ENCODE peak calls at places on chromosomes 2 and 18, in nine cellular contexts. One of them, this sample, is unnamed.

GRCh38 chr2:216872624-216873023 is 12.8 kb upstream of the TNP1 start:
- DNase-seq in tibial nerve: no peak
- DNase-seq in HCT116: no peak
- DNase-seq in A549: no peak
- DNase-seq in IMR-90: no peak
- DNase-seq in heart left ventricle: no peak
- DNase-seq in prostate gland: no peak
- DNase-seq in body of pancreas: no peak
- DNase-seq in Peyer's patch: no peak
- DNase-seq in this sample: no peak

GRCh38 chr2:23706613-23707078 is 220.3 kb downstream of the ATAD2B start:
- DNase-seq in HCT116: no peak
- DNase-seq in prostate gland: no peak
- DNase-seq in IMR-90: no peak
- DNase-seq in tibial nerve: peak
- DNase-seq in Peyer's patch: no peak
- DNase-seq in heart left ventricle: no peak
- DNase-seq in body of pancreas: no peak
- DNase-seq in A549: no peak
- DNase-seq in this sample: no peak

GRCh38 chr18:4433762-4434161 is 21.3 kb downstream of the DLGAP1 start:
- DNase-seq in IMR-90: peak
- DNase-seq in Peyer's patch: no peak
- DNase-seq in heart left ventricle: no peak
- DNase-seq in A549: no peak
- DNase-seq in prostate gland: no peak
- DNase-seq in HCT116: no peak
- DNase-seq in tibial nerve: no peak
- DNase-seq in body of pancreas: no peak
- DNase-seq in this sample: no peak

GRCh38 chr2:59930430-59930829 is 623.0 kb downstream of the BCL11A start:
- DNase-seq in heart left ventricle: no peak
- DNase-seq in Peyer's patch: no peak
- DNase-seq in prostate gland: no peak
- DNase-seq in tibial nerve: no peak
- DNase-seq in body of pancreas: no peak
- DNase-seq in HCT116: no peak
- DNase-seq in A549: no peak
- DNase-seq in IMR-90: no peak
- DNase-seq in this sample: no peak

GRCh38 chr18:7303306-7303705 is 72.4 kb downstream of the LRRC30 start:
- DNase-seq in prostate gland: no peak
- DNase-seq in body of pancreas: no peak
- DNase-seq in IMR-90: no peak
- DNase-seq in HCT116: no peak
- DNase-seq in A549: no peak
- DNase-seq in Peyer's patch: no peak
- DNase-seq in heart left ventricle: no peak
- DNase-seq in tibial nerve: no peak
- DNase-seq in this sample: no peak

GRCh38 chr18:27181726-27182125 is 3.4 kb downstream of the CHST9 start:
- DNase-seq in HCT116: no peak
- DNase-seq in body of pancreas: no peak
- DNase-seq in Peyer's patch: no peak
- DNase-seq in prostate gland: no peak
- DNase-seq in IMR-90: no peak
- DNase-seq in heart left ventricle: no peak
- DNase-seq in tibial nerve: no peak
- DNase-seq in A549: no peak
- DNase-seq in this sample: no peak

GRCh38 chr2:31517442-31518203 is 63.1 kb downstream of the SRD5A2 start:
- DNase-seq in heart left ventricle: no peak
- DNase-seq in body of pancreas: no peak
- DNase-seq in prostate gland: no peak
- DNase-seq in IMR-90: no peak
- DNase-seq in tibial nerve: no peak
- DNase-seq in HCT116: no peak
- DNase-seq in A549: no peak
- DNase-seq in Peyer's patch: no peak
- DNase-seq in this sample: no peak

GRCh38 chr2:11790228-11790627 is 43.8 kb downstream of the LPIN1 start:
- DNase-seq in body of pancreas: no peak
- DNase-seq in tibial nerve: no peak
- DNase-seq in Peyer's patch: no peak
- DNase-seq in prostate gland: no peak
- DNase-seq in HCT116: no peak
- DNase-seq in A549: no peak
- DNase-seq in heart left ventricle: no peak
- DNase-seq in IMR-90: no peak
- DNase-seq in this sample: no peak

GRCh38 chr2:75180476-75180875 is 18.8 kb downstream of the TACR1 start:
- DNase-seq in tibial nerve: no peak
- DNase-seq in IMR-90: no peak
- DNase-seq in heart left ventricle: no peak
- DNase-seq in Peyer's patch: no peak
- DNase-seq in prostate gland: no peak
- DNase-seq in A549: no peak
- DNase-seq in body of pancreas: no peak
- DNase-seq in HCT116: no peak
- DNase-seq in this sample: no peak

GRCh38 chr2:235595420-235596010 is 101.7 kb downstream of the AGAP1 start:
- DNase-seq in HCT116: peak
- DNase-seq in body of pancreas: peak
- DNase-seq in Peyer's patch: peak
- DNase-seq in IMR-90: peak
- DNase-seq in A549: peak
- DNase-seq in tibial nerve: peak
- DNase-seq in prostate gland: peak
- DNase-seq in heart left ventricle: peak
- DNase-seq in this sample: peak

GRCh38 chr2:27582129-27582694 is 630 bp upstream of the ZNF512 start:
- DNase-seq in heart left ventricle: peak
- DNase-seq in HCT116: no peak
- DNase-seq in tibial nerve: no peak
- DNase-seq in prostate gland: no peak
- DNase-seq in Peyer's patch: no peak
- DNase-seq in IMR-90: no peak
- DNase-seq in body of pancreas: peak
- DNase-seq in A549: no peak
- DNase-seq in this sample: no peak

DNA sequence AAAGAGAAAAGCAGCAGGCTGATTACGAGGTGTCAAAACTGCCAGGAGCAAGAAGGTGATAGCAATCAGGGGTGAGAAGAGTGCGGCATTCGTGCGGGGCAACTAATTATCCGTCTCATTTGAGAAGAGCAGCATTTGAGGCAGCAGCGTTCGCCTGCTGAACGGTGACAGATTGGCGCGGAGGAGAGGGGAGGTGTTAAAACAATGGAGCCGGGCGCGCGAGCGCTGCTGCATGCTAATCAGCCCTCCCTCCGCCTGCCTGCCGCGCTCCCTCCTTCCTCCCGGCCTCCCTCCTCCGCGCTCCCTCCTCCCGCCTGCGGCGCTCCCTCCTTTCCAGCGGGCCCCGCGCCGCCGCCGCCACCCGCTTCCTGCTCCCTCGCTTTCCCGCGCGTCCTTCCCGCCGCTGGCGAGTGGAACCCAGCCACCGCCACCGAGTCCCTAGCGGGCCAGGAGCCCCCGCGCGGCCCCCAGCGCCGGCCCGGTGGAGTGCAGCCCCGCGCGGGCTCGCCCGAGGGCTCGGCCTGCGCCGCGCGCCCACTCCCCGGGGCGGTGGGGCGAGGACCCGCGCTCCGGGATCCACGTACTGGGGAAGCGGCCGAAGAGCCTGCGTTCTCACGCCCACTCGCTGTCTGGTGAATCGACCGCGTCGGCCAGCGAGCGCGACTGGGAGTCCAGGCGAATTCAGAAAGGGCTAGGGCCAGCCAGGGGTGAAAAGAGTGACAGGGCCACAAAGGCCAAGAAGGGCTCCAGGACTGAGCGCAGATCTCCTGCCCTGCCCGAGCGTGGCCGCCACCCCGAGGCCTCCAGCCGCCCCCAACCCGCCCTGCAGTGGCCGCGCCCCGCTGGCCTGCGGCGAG is 69.4 kb upstream of the PSMD14 start:
- DNase-seq in IMR-90: peak
- DNase-seq in prostate gland: peak
- DNase-seq in HCT116: no peak
- DNase-seq in heart left ventricle: peak
- DNase-seq in A549: peak
- DNase-seq in Peyer's patch: peak
- DNase-seq in body of pancreas: peak
- DNase-seq in tibial nerve: no peak
- DNase-seq in this sample: peak
- TF ChIP-seq POLR2A in IMR-90: no peak
- TF ChIP-seq POLR2A in prostate gland: no peak
- TF ChIP-seq POLR2A in HCT116: no peak
- TF ChIP-seq POLR2A in heart left ventricle: no peak
- TF ChIP-seq POLR2A in A549: no peak
- TF ChIP-seq POLR2A in Peyer's patch: no peak
- TF ChIP-seq POLR2A in body of pancreas: no peak
- TF ChIP-seq POLR2A in tibial nerve: no peak
- TF ChIP-seq POLR2A in this sample: no peak

GRCh38 chr2:186592137-186592875 is 2.5 kb downstream of the ITGAV start:
- DNase-seq in heart left ventricle: no peak
- DNase-seq in Peyer's patch: no peak
- DNase-seq in body of pancreas: no peak
- DNase-seq in prostate gland: no peak
- DNase-seq in HCT116: no peak
- DNase-seq in tibial nerve: no peak
- DNase-seq in IMR-90: peak
- DNase-seq in A549: no peak
- DNase-seq in this sample: no peak

GRCh38 chr2:186590538-186591441 is 934 bp downstream of the ITGAV start:
- DNase-seq in tibial nerve: peak
- DNase-seq in IMR-90: peak
- DNase-seq in heart left ventricle: peak
- DNase-seq in Peyer's patch: peak
- DNase-seq in A549: peak
- DNase-seq in prostate gland: peak
- DNase-seq in body of pancreas: no peak
- DNase-seq in HCT116: no peak
- DNase-seq in this sample: peak

GRCh38 chr2:186588940-186589732 is 720 bp upstream of the ITGAV start:
- DNase-seq in prostate gland: no peak
- DNase-seq in heart left ventricle: no peak
- DNase-seq in HCT116: no peak
- DNase-seq in tibial nerve: no peak
- DNase-seq in Peyer's patch: no peak
- DNase-seq in IMR-90: no peak
- DNase-seq in body of pancreas: no peak
- DNase-seq in A549: no peak
- DNase-seq in this sample: no peak

GRCh38 chr2:186588421-186588820 is 1.4 kb upstream of the ITGAV start:
- DNase-seq in prostate gland: no peak
- DNase-seq in Peyer's patch: no peak
- DNase-seq in A549: no peak
- DNase-seq in IMR-90: no peak
- DNase-seq in HCT116: no peak
- DNase-seq in heart left ventricle: no peak
- DNase-seq in tibial nerve: no peak
- DNase-seq in body of pancreas: no peak
- DNase-seq in this sample: no peak

GRCh38 chr2:186589733-186590537 is at the start of gene ITGAV:
- DNase-seq in prostate gland: peak
- DNase-seq in A549: peak
- DNase-seq in Peyer's patch: peak
- DNase-seq in HCT116: peak
- DNase-seq in body of pancreas: peak
- DNase-seq in IMR-90: peak
- DNase-seq in heart left ventricle: peak
- DNase-seq in tibial nerve: peak
- DNase-seq in this sample: peak
- TF ChIP-seq POLR2A in prostate gland: peak
- TF ChIP-seq POLR2A in A549: peak
- TF ChIP-seq POLR2A in Peyer's patch: peak
- TF ChIP-seq POLR2A in HCT116: peak
- TF ChIP-seq POLR2A in body of pancreas: peak
- TF ChIP-seq POLR2A in IMR-90: peak
- TF ChIP-seq POLR2A in heart left ventricle: peak
- TF ChIP-seq POLR2A in tibial nerve: peak
- TF ChIP-seq POLR2A in this sample: peak

DNA sequence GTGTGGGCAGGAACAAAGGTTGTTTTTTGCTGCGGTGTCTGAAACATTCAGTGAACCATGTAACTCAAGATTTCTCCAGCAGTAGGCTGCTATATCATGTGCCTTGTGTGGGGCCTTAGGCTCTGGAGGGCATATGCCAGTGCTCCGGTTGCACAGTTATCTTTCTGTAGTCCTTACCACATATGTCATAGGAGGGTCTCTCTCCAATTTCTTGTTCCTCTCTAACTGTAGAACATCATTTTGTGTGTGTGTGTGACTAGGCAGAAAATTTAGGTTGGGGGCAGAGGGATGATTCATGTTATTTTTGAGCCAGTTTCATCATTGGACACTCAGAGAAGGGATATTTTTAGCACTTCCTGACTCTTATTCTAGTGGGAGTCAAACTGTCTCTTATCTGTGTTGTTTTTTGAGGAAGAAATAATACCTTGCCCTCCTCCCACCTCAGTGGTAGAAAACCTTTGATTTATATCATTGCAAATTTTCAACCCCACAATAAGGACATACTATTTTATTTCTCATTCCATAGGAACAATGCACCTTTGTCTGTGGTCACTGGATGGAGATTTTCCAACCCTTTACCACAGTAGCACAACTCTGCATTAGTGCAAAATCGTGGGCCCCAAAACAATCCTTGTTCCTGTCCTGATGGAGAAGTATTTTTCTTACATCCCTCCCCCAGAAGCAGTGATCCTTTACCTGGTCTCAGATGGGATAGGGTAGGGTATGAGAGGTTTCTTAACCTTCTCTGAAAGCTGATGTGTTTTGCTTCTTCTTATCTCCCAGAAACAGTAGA is 113.9 kb downstream of the CCDC74A start:
- DNase-seq in tibial nerve: no peak
- DNase-seq in body of pancreas: no peak
- DNase-seq in IMR-90: peak
- DNase-seq in A549: no peak
- DNase-seq in HCT116: no peak
- DNase-seq in Peyer's patch: no peak
- DNase-seq in heart left ventricle: no peak
- DNase-seq in prostate gland: no peak
- DNase-seq in this sample: no peak
- TF ChIP-seq POLR2A in tibial nerve: no peak
- TF ChIP-seq POLR2A in body of pancreas: no peak
- TF ChIP-seq POLR2A in IMR-90: no peak
- TF ChIP-seq POLR2A in A549: no peak
- TF ChIP-seq POLR2A in HCT116: no peak
- TF ChIP-seq POLR2A in Peyer's patch: no peak
- TF ChIP-seq POLR2A in heart left ventricle: no peak
- TF ChIP-seq POLR2A in prostate gland: no peak
- TF ChIP-seq POLR2A in this sample: no peak

DNA sequence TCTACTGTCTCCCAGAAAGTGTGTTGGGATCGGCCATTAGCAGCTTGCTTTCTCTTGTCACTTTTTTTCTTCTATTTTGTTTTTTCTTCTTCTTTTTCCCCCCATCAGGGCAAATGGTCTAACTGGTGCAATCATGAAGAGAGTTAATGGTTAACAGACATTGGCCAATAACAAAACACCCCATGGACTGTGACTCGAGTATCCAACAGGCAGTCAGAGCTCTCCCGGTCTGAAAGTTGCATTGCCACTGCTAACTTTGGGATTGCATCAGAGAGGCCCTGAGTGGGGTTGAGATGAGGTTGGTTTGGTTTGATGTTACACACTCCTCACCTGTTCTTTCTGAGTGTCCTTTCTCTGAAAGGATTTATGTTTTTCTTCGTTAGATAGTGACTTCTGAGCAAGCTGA is 12.9 kb upstream of the SNORC start:
- DNase-seq in A549: peak
- DNase-seq in Peyer's patch: no peak
- DNase-seq in tibial nerve: no peak
- DNase-seq in heart left ventricle: no peak
- DNase-seq in IMR-90: peak
- DNase-seq in HCT116: no peak
- DNase-seq in prostate gland: no peak
- DNase-seq in body of pancreas: no peak
- DNase-seq in this sample: no peak
- TF ChIP-seq POLR2A in A549: no peak
- TF ChIP-seq POLR2A in Peyer's patch: no peak
- TF ChIP-seq POLR2A in tibial nerve: no peak
- TF ChIP-seq POLR2A in heart left ventricle: no peak
- TF ChIP-seq POLR2A in IMR-90: no peak
- TF ChIP-seq POLR2A in HCT116: no peak
- TF ChIP-seq POLR2A in prostate gland: no peak
- TF ChIP-seq POLR2A in body of pancreas: no peak
- TF ChIP-seq POLR2A in this sample: no peak